ENCODE peak calls at places on chromosomes 13 and 19, in nine cellular contexts. F, B, Z, R, P, M, D, H and I are unnamed samples.

GRCh38 chr13:19634129-19634740 is 776 bp downstream of the MPHOSPH8 start:
- DNase-seq in F (no peak), B (no peak), Z (peak), R (no peak), P (no peak), M (no peak), D (no peak), H (no peak), I (peak)

GRCh38 chr19:10346509-10346908 is 7.1 kb upstream of the ICAM3 start:
- DNase-seq in F (no peak), B (no peak), Z (no peak), R (no peak), P (no peak), M (no peak), D (no peak), H (no peak), I (peak)

GRCh38 chr13:41054212-41054877 is 7.0 kb upstream of the WBP4 start:
- DNase-seq in F (no peak), B (no peak), Z (no peak), R (peak), P (no peak), M (peak), D (no peak), H (no peak), I (peak)

GRCh38 chr13:35857769-35858168 is 273.4 kb downstream of the DCLK1 start:
- DNase-seq in F (no peak), B (no peak), Z (no peak), R (no peak), P (no peak), M (no peak), D (no peak), H (no peak), I (peak)

GRCh38 chr13:105008606-105009005 is 1526.9 kb downstream of the EFNB2 start:
- DNase-seq in F (no peak), B (no peak), Z (no peak), R (no peak), P (no peak), M (no peak), D (no peak), H (no peak), I (no peak)

GRCh38 chr13:40581277-40581579 is 85.2 kb downstream of the FOXO1 start:
- DNase-seq in F (no peak), B (no peak), Z (no peak), R (no peak), P (no peak), M (no peak), D (no peak), H (no peak), I (no peak)

GRCh38 chr19:48635966-48636858 is 967 bp downstream of the DBP start:
- DNase-seq in F (no peak), B (peak), Z (peak), R (no peak), P (no peak), M (no peak), D (peak), H (no peak), I (no peak)

GRCh38 chr13:97125810-97126738 is 96.1 kb upstream of the MBNL2 start:
- DNase-seq in F (no peak), B (no peak), Z (no peak), R (no peak), P (no peak), M (no peak), D (peak), H (no peak), I (no peak)

GRCh38 chr19:1665565-1666047 is 13.2 kb upstream of the TCF3 start:
- DNase-seq in F (no peak), B (no peak), Z (no peak), R (no peak), P (no peak), M (no peak), D (no peak), H (no peak), I (no peak)

GRCh38 chr19:42037649-42038048 is 32.4 kb downstream of the GRIK5 start:
- DNase-seq in F (no peak), B (no peak), Z (no peak), R (no peak), P (no peak), M (no peak), D (no peak), H (no peak), I (no peak)

GRCh38 chr19:12260236-12260635 is 34.4 kb downstream of the ZNF44 start:
- DNase-seq in F (no peak), B (no peak), Z (no peak), R (no peak), P (no peak), M (no peak), D (no peak), H (no peak), I (no peak)

GRCh38 chr19:55208880-55209429 is 346 bp downstream of the PTPRH start:
- DNase-seq in F (no peak), B (no peak), Z (no peak), R (no peak), P (no peak), M (no peak), D (no peak), H (no peak), I (no peak)

GRCh38 chr19:56261145-56261544 is 11.4 kb upstream of the EDDM13 start:
- DNase-seq in F (no peak), B (no peak), Z (no peak), R (no peak), P (no peak), M (no peak), D (no peak), H (peak), I (no peak)

GRCh38 chr19:1650627-1651009 is 1.8 kb downstream of the TCF3 start:
- DNase-seq in F (no peak), B (no peak), Z (no peak), R (no peak), P (no peak), M (no peak), D (no peak), H (no peak), I (no peak)

GRCh38 chr13:74206061-74206561 is 71.9 kb upstream of the KLF12 start:
- DNase-seq in F (no peak), B (no peak), Z (no peak), R (peak), P (no peak), M (no peak), D (no peak), H (no peak), I (no peak)